ENCODE peak calls at places on chromosomes 4 and X, in eight cellular contexts. Y, D, J, T, V, A, L and C are unnamed samples.

GRCh38 chr4:82017680-82018079 is 356.1 kb downstream of the HNRNPD start:
- DNase-seq in J (peak; percentile 32), V (peak; percentile 20), T (peak; percentile 68), Y (peak; percentile 50), L (peak; percentile 58), A (no peak), D (peak; percentile 44), C (peak; percentile 71)

GRCh38 chr4:82275431-82276423 is 98.1 kb downstream of the HNRNPD start:
- DNase-seq in A (no peak), Y (no peak), T (no peak), V (no peak), J (no peak), L (peak; percentile 63), D (peak; percentile 44), C (no peak)

GRCh38 chr4:78058591-78059523 is 1.7 kb downstream of the FRAS1 start:
- DNase-seq in T (peak; percentile 75), Y (peak; percentile 68), L (peak; percentile 7), J (no peak), D (no peak), V (peak; percentile 65), A (no peak), C (peak; percentile 12)

GRCh38 chr4:75030028-75030427 is 97.1 kb downstream of the PARM1 start:
- DNase-seq in V (no peak), Y (no peak), D (no peak), A (no peak), T (no peak), L (no peak), J (no peak), C (no peak)

GRCh38 chr4:78647272-78647671 is 95.7 kb downstream of the ANXA3 start:
- DNase-seq in A (no peak), J (no peak), L (no peak), D (no peak), Y (no peak), T (no peak), V (no peak), C (no peak)

GRCh38 chr4:21652508-21653108 is 296.0 kb downstream of the KCNIP4 start:
- DNase-seq in V (no peak), J (no peak), L (no peak), T (no peak), D (no peak), Y (no peak), A (no peak), C (no peak)

GRCh38 chr4:87953776-87954175 is 21.7 kb upstream of the SPP1 start:
- DNase-seq in Y (no peak), L (no peak), D (no peak), V (no peak), T (no peak), J (no peak), A (no peak), C (no peak)

GRCh38 chr4:67286724-67287123 is 258.6 kb downstream of the CENPC start:
- DNase-seq in Y (no peak), V (no peak), L (no peak), J (no peak), A (no peak), T (no peak), D (no peak), C (no peak)

GRCh38 chr4:104938624-104939023 is 208.1 kb upstream of the TET2 start:
- DNase-seq in L (no peak), J (no peak), V (no peak), A (no peak), T (no peak), Y (no peak), D (no peak), C (peak; percentile 41)

GRCh38 chr4:94332983-94333590 is 9.5 kb downstream of the HPGDS start:
- DNase-seq in Y (no peak), L (no peak), T (peak; percentile 23), V (peak; percentile 31), J (no peak), A (no peak), D (peak; percentile 46), C (no peak)

GRCh38 chr4:73593631-73594241 is 26.5 kb downstream of the RASSF6 start:
- DNase-seq in T (peak; percentile 53), J (peak; percentile 49), A (no peak), D (peak; percentile 35), V (no peak), Y (peak; percentile 63), L (peak; percentile 61), C (peak; percentile 56)

GRCh38 chr4:109576462-109576861 is 16.4 kb downstream of the MCUB start:
- DNase-seq in L (no peak), J (peak; percentile 47), Y (peak; percentile 10), T (no peak), A (no peak), D (peak; percentile 58), V (no peak), C (no peak)

GRCh38 chrX:38055170-38055847 is 49.0 kb downstream of the SYTL5 start:
- DNase-seq in D (no peak), Y (peak; percentile 43), J (peak; percentile 31), T (no peak), L (no peak), V (no peak), A (peak; percentile 45), C (no peak)

GRCh38 chr4:100977746-100978397 is 369.5 kb downstream of the PPP3CA start:
- DNase-seq in T (no peak), A (no peak), V (no peak), L (no peak), D (no peak), J (no peak), Y (peak; percentile 13), C (no peak)

GRCh38 chr4:6971536-6972374 is 62.1 kb downstream of the TBC1D14 start:
- DNase-seq in V (no peak), L (no peak), T (no peak), A (no peak), J (no peak), Y (no peak), D (no peak), C (no peak)

GRCh38 chrX:154411322-154411980 is at the start of gene TAFAZZIN:
- DNase-seq in J (peak; percentile 52), D (peak; percentile 82), Y (peak; percentile 85), A (no peak), T (peak; percentile 84), L (peak; percentile 80), V (peak; percentile 49), C (peak; percentile 75)

GRCh38 chr4:53702334-53703266 is 111.3 kb upstream of the LNX1 start:
- DNase-seq in J (peak; percentile 77), V (no peak), A (peak; percentile 88), D (no peak), L (peak; percentile 87), T (peak; percentile 68), Y (peak; percentile 86), C (peak; percentile 90)

GRCh38 chr4:186013404-186014186 is 55.4 kb upstream of the TLR3 start:
- DNase-seq in J (no peak), Y (no peak), L (no peak), T (no peak), A (no peak), D (no peak), V (no peak), C (no peak)

GRCh38 chr4:56048621-56049427 is 100.1 kb downstream of the CEP135 start:
- DNase-seq in V (peak; percentile 73), A (peak; percentile 2), J (peak; percentile 39), L (peak; percentile 89), T (peak; percentile 91), Y (peak; percentile 67), D (peak; percentile 75), C (peak; percentile 71)

GRCh38 chrX:118554511-118554910 is 58.9 kb downstream of the DOCK11 start:
- DNase-seq in T (no peak), A (no peak), Y (peak; percentile 32), D (no peak), V (no peak), J (no peak), L (no peak), C (no peak)

GRCh38 chr4:153538408-153539057 is 72.4 kb downstream of the TMEM131L start:
- DNase-seq in V (no peak), A (no peak), Y (peak; percentile 53), L (no peak), T (peak; percentile 34), J (peak; percentile 26), D (no peak), C (no peak)

GRCh38 chrX:21374163-21374993 is at the start of gene CNKSR2:
- DNase-seq in A (no peak), Y (peak; percentile 50), D (no peak), V (peak; percentile 79), J (peak; percentile 3), L (no peak), T (peak; percentile 78), C (peak; percentile 84)

GRCh38 chr4:138461065-138461464 is 218.9 kb upstream of the SLC7A11 start:
- DNase-seq in T (peak; percentile 23), Y (no peak), A (no peak), D (no peak), V (no peak), J (no peak), L (no peak), C (no peak)
- H3K4me2 ChIP-seq in T (no peak overlapping the region), Y (no peak overlapping the region), A (no peak overlapping the region), D (no peak overlapping the region), V (no peak overlapping the region), J (no peak overlapping the region), L (no peak overlapping the region), C (no peak overlapping the region)

GRCh38 chrX:101231080-101231479 is 11.5 kb downstream of the DRP2 start:
- DNase-seq in L (no peak), A (no peak), Y (no peak), T (no peak), D (no peak), J (no peak), V (no peak), C (no peak)

GRCh38 chrX:101229155-101229554 is 9.6 kb downstream of the DRP2 start:
- DNase-seq in T (no peak), Y (peak; percentile 72), J (peak; percentile 82), V (no peak), A (no peak), D (no peak), L (no peak), C (no peak)

GRCh38 chrX:101232316-101232715 is 12.7 kb downstream of the DRP2 start:
- DNase-seq in J (peak; percentile 38), L (no peak), A (no peak), Y (peak; percentile 23), D (peak; percentile 6), V (no peak), T (no peak), C (no peak)

DNA sequence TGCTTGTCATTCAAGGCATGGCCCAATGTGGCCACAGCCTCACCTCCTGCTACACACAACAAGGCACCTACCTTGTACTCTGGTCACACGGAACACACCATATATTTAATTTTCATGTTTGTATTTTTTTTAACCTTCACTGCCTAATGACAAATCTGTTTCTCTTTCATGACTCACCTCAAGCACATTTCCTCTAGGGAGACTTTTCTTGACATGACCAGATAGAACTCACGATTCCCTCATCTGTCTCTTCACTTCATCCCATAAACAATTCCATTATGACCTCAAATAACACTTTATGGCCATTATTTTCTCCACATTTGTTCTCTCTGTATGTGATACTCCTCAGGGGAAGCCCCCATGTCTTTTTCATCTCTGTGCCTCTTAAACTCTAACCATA is 11.1 kb downstream of the DRP2 start:
- DNase-seq in A (no peak), T (no peak), Y (peak; percentile 68), L (no peak), D (no peak), J (peak; percentile 51), V (no peak), C (no peak)
- H3K4me1 ChIP-seq in A (no peaks in the 10 kb centered on the region), T (no peaks in the 10 kb centered on the region), Y (peaks cover 33% of the 10 kb centered on the region), L (no peaks in the 10 kb centered on the region), D (no peaks in the 10 kb centered on the region), J (peaks cover 15% of the 10 kb centered on the region), V (no peaks in the 10 kb centered on the region), C (no peaks in the 10 kb centered on the region)

GRCh38 chrX:16633754-16634153 is 16.2 kb upstream of the S100G start:
- DNase-seq in A (no peak), D (peak; percentile 38), V (no peak), L (no peak), T (no peak), Y (peak; percentile 26), J (peak; percentile 50), C (no peak)
- H2AFZ ChIP-seq in A (no peak overlapping the region), D (peak overlapping the region; percentile 71), V (no peak overlapping the region), L (no peak overlapping the region), T (no peak overlapping the region), Y (no peak overlapping the region), J (no peak overlapping the region), C (no peak overlapping the region)

GRCh38 chrX:71636438-71637252 is 18.3 kb upstream of the CXCR3 start:
- DNase-seq in Y (no peak), A (no peak), T (no peak), J (no peak), V (no peak), L (peak; percentile 64), D (no peak), C (peak; percentile 83)
- H3K4me2 ChIP-seq in Y (no peak overlapping the region), A (peak overlapping the region; percentile 21), T (no peak overlapping the region), J (no peak overlapping the region), V (no peak overlapping the region), L (peak overlapping the region; percentile 66), D (no peak overlapping the region), C (peak overlapping the region; percentile 23)